ENCODE peak calls at places on chromosome 10, in eight cellular contexts. J, O, P, D, B, R, N and K are unnamed samples.

GRCh38 chr10:122515588-122516231 is 44.8 kb upstream of the DMBT1 start:
- DNase-seq in N (no peak), J (no peak), D (peak; percentile 74), R (no peak), P (no peak), O (peak; percentile 46), B (no peak), K (peak; percentile 54)

GRCh38 chr10:28375399-28376354 is 72.8 kb upstream of the MPP7 start:
- DNase-seq in P (no peak), N (peak; percentile 34), J (no peak), D (peak; percentile 59), R (no peak), O (peak; percentile 79), B (peak; percentile 18), K (no peak)

GRCh38 chr10:133131053-133131452 is 29.0 kb upstream of the KNDC1 start:
- DNase-seq in B (no peak), R (no peak), O (no peak), J (no peak), D (no peak), P (no peak), N (no peak), K (no peak)

GRCh38 chr10:48608279-48608681 is 3.4 kb upstream of the ARHGAP22 start:
- DNase-seq in R (no peak), D (peak; percentile 50), O (peak; percentile 64), B (peak; percentile 26), J (peak; percentile 43), N (no peak), P (peak; percentile 4), K (no peak)

GRCh38 chr10:125103466-125104377 is 56.6 kb downstream of the CTBP2 start:
- DNase-seq in P (no peak), R (no peak), D (no peak), B (no peak), N (no peak), O (no peak), J (no peak), K (no peak)

GRCh38 chr10:132207536-132208488 is 21.1 kb downstream of the DPYSL4 start:
- DNase-seq in B (no peak), J (no peak), R (no peak), D (no peak), N (no peak), O (no peak), P (no peak), K (no peak)

GRCh38 chr10:123974406-123974805 is 82.8 kb upstream of the CPXM2 start:
- DNase-seq in J (no peak), D (peak; percentile 99), O (peak; percentile 95), B (peak; percentile 22), N (peak; percentile 33), R (no peak), P (no peak), K (peak; percentile 80)

GRCh38 chr10:89373916-89374711 is 3.7 kb upstream of the IFIT1B start:
- DNase-seq in P (no peak), J (no peak), O (peak; percentile 68), R (peak; percentile 70), B (peak; percentile 99), D (peak; percentile 95), N (peak; percentile 93), K (peak; percentile 70)

GRCh38 chr10:30013684-30014246 is 45.6 kb downstream of the JCAD start:
- DNase-seq in O (no peak), P (no peak), D (peak; percentile 22), N (peak; percentile 69), B (no peak), R (no peak), J (no peak), K (no peak)

GRCh38 chr10:72332423-72333110 is 22.2 kb downstream of the DNAJB12 start:
- DNase-seq in N (no peak), J (no peak), B (no peak), D (no peak), R (no peak), P (no peak), O (no peak), K (no peak)

GRCh38 chr10:12221323-12222298 is 25.6 kb downstream of the CDC123 start:
- DNase-seq in P (no peak), O (peak; percentile 51), D (peak; percentile 37), N (peak; percentile 55), J (no peak), B (no peak), R (no peak), K (peak; percentile 37)

GRCh38 chr10:8183241-8183704 is 128.8 kb downstream of the GATA3 start:
- DNase-seq in O (peak; percentile 74), J (no peak), R (no peak), P (no peak), N (peak; percentile 40), B (no peak), D (no peak), K (peak; percentile 30)

GRCh38 chr10:86087716-86088115 is 278.9 kb downstream of the GRID1 start:
- DNase-seq in P (no peak), N (no peak), J (no peak), B (no peak), D (no peak), R (no peak), O (no peak), K (no peak)

GRCh38 chr10:14325325-14325955 is 5.3 kb downstream of the FRMD4A start:
- DNase-seq in R (no peak), P (no peak), O (peak; percentile 25), N (peak; percentile 34), B (no peak), D (peak; percentile 51), J (peak; percentile 39), K (no peak)

GRCh38 chr10:28095791-28096367 is 97.0 kb upstream of the ODAD2 start:
- DNase-seq in J (no peak), R (no peak), P (no peak), B (peak; percentile 7), D (no peak), N (no peak), O (peak; percentile 55), K (no peak)